ENCODE peak calls at places on chromosomes 7 and 10, in seven cellular contexts. T is NCI-H524, W is neural progenitor cell, M is GM04504, E is aorta, F is IMR-90, K is GM12865. D is an unnamed sample.

GRCh38 chr7:124643196-124643850 is 122.3 kb downstream of the GPR37 start:
- DNase-seq in T (no peak), W (no peak), M (no peak), E (no peak), F (no peak), K (no peak), D (no peak)

GRCh38 chr10:127866276-127867013 is 26.3 kb downstream of the CLRN3 start:
- DNase-seq in T (no peak), W (no peak), M (no peak), E (no peak), F (no peak), K (no peak), D (no peak)

GRCh38 chr7:5634107-5634950 is 147.1 kb downstream of the RNF216 start:
- DNase-seq in T (peak; percentile 96), W (peak; percentile 78), M (peak; percentile 95), E (peak; percentile 82), F (peak; percentile 94), K (no peak), D (peak; percentile 90)

GRCh38 chr7:100483728-100484635 is at the start of gene NYAP1:
- DNase-seq in T (peak; percentile 39), W (peak; percentile 82), M (no peak), E (peak; percentile 82), F (peak; percentile 27), K (peak; percentile 63), D (no peak)

GRCh38 chr10:100767428-100767779 is 22.0 kb downstream of the PAX2 start:
- DNase-seq in T (no peak), W (no peak), M (no peak), E (no peak), F (no peak), K (no peak), D (no peak)

GRCh38 chr10:77788496-77789010 is 138.0 kb downstream of the DLG5 start:
- DNase-seq in T (no peak), W (no peak), M (no peak), E (peak; percentile 14), F (no peak), K (no peak), D (no peak)

GRCh38 chr10:3468919-3469638 is 296.5 kb upstream of the PITRM1 start:
- DNase-seq in T (no peak), W (peak; percentile 27), M (peak; percentile 87), E (peak; percentile 78), F (peak; percentile 96), K (peak; percentile 68), D (peak; percentile 78)

GRCh38 chr10:100184426-100185219 is 1.2 kb downstream of the ERLIN1 start:
- DNase-seq in T (peak; percentile 26), W (peak; percentile 45), M (no peak), E (no peak), F (peak; percentile 23), K (peak; percentile 49), D (no peak)

GRCh38 chr10:84363434-84363833 is 35.0 kb downstream of the CCSER2 start:
- DNase-seq in T (no peak), W (no peak), M (no peak), E (no peak), F (no peak), K (no peak), D (no peak)